ENCODE peak calls at places on chromosome 16, in four cellular contexts. F is HepG2, W is IMR-90, T is K562. R is an unnamed sample.

GRCh38 chr16:10600792-10601443 is 20.5 kb upstream of the EMP2 start:
- DNase-seq in F (no peak), W (peak; percentile 38), T (no peak), R (no peak)

GRCh38 chr16:15857779-15858560 is 1.1 kb upstream of the MYH11 start:
- DNase-seq in F (no peak), W (peak; percentile 50), T (no peak), R (peak; percentile 38)

GRCh38 chr16:5451641-5452040 is 354.0 kb upstream of the EEF2KMT start:
- DNase-seq in F (no peak), W (no peak), T (no peak), R (no peak)

GRCh38 chr16:129075-129474 is 9.4 kb downstream of the NPRL3 start:
- DNase-seq in F (no peak), W (no peak), T (no peak), R (no peak)

GRCh38 chr16:49876716-49877129 is 20.8 kb upstream of the ZNF423 start:
- DNase-seq in F (no peak), W (no peak), T (peak; percentile 92), R (peak; percentile 40)

GRCh38 chr16:7021653-7022275 is 310.9 kb upstream of the RBFOX1 start:
- DNase-seq in F (no peak), W (no peak), T (no peak), R (no peak)

GRCh38 chr16:4749700-4750257 is 15.4 kb downstream of the DNAAF8 start:
- DNase-seq in F (no peak), W (no peak), T (no peak), R (no peak)

GRCh38 chr16:87380403-87380802 is 3.2 kb downstream of the FBXO31 start:
- DNase-seq in F (no peak), W (no peak), T (no peak), R (no peak)

GRCh38 chr16:77898671-77899211 is 110.4 kb downstream of the VAT1L start:
- DNase-seq in F (no peak), W (peak; percentile 89), T (no peak), R (no peak)

GRCh38 chr16:9337262-9338032 is 246.0 kb downstream of the HAPSTR1 start:
- DNase-seq in F (no peak), W (no peak), T (no peak), R (no peak)

GRCh38 chr16:85916141-85916890 is 17.4 kb downstream of the IRF8 start:
- DNase-seq in F (peak; percentile 62), W (no peak), T (no peak), R (no peak)

GRCh38 chr16:81996664-81997529 is 14.4 kb downstream of the SDR42E1 start:
- DNase-seq in F (peak; percentile 52), W (peak; percentile 57), T (peak; percentile 39), R (peak; percentile 58)
- TF ChIP-seq MAZ in F (no peak), W (no peak), T (no peak), R (no peak)

DNA sequence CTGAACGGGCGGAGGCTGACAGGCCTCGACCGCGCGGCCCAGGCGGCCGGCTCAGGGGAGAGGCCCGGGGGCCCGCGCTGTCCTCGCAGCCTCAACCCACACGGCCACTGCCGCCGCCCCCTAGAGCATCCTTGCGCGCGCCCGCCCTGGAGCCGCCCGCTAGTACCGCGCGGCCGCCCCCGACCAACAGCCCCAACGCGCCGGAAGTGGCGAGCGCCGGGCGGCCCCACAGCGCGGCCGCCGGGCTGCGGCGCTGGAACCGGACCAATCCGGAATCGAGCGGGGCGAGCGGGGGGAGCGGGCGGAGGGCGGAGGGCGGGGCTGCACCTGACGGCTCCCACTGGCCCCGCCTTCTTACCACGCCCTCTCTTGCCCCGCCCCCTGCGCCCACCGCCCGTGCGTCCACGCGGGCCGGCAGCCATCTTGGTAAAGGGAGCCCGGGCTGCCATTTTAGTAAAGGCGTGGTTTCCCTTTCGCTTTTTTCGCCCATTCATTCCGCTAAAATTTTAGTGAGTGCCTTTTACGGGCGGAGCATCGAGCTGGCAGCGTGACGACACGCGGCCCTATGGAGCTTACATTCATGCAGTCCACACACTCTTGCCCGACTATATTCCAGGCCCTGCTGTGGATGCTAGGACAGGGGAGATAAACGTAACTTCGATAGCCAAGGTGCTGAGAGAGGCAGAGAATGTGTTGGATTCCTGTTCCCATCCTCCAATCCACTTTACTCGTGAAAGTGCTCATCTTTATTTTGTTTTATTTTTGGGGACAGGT is at the start of gene XPO6:
- DNase-seq in F (peak; percentile 86), W (peak; percentile 89), T (peak; percentile 98), R (peak; percentile 69)
- TF ChIP-seq POLR2A in F (peak; percentile 60), W (peak; percentile 72), T (peak; percentile 83), R (peak; percentile 55)

GRCh38 chr16:48580925-48581500 is 29.0 kb downstream of the N4BP1 start:
- DNase-seq in F (no peak), W (no peak), T (no peak), R (no peak)
- TF ChIP-seq RFX5 in F (no peak), W (no peak), T (no peak), R (no peak)

GRCh38 chr16:13113786-13114185 is 212.4 kb downstream of the SHISA9 start:
- DNase-seq in F (no peak), W (no peak), T (no peak), R (no peak)
- TF ChIP-seq MAZ in F (no peak), W (no peak), T (no peak), R (no peak)

GRCh38 chr16:27127293-27127692 is 60.6 kb downstream of the C16orf82 start:
- DNase-seq in F (no peak), W (peak; percentile 61), T (no peak), R (no peak)
- TF ChIP-seq POLR2A in F (no peak), W (no peak), T (no peak), R (no peak)

GRCh38 chr16:88894681-88895300 is 28.3 kb upstream of the PABPN1L start:
- DNase-seq in F (no peak), W (no peak), T (no peak), R (no peak)

GRCh38 chr16:88895335-88895734 is 28.9 kb upstream of the PABPN1L start:
- DNase-seq in F (no peak), W (no peak), T (no peak), R (no peak)

GRCh38 chr16:88892065-88892464 is 25.6 kb upstream of the PABPN1L start:
- DNase-seq in F (no peak), W (no peak), T (no peak), R (no peak)

GRCh38 chr16:88891083-88891482 is 24.6 kb upstream of the PABPN1L start:
- DNase-seq in F (no peak), W (no peak), T (no peak), R (no peak)

DNA sequence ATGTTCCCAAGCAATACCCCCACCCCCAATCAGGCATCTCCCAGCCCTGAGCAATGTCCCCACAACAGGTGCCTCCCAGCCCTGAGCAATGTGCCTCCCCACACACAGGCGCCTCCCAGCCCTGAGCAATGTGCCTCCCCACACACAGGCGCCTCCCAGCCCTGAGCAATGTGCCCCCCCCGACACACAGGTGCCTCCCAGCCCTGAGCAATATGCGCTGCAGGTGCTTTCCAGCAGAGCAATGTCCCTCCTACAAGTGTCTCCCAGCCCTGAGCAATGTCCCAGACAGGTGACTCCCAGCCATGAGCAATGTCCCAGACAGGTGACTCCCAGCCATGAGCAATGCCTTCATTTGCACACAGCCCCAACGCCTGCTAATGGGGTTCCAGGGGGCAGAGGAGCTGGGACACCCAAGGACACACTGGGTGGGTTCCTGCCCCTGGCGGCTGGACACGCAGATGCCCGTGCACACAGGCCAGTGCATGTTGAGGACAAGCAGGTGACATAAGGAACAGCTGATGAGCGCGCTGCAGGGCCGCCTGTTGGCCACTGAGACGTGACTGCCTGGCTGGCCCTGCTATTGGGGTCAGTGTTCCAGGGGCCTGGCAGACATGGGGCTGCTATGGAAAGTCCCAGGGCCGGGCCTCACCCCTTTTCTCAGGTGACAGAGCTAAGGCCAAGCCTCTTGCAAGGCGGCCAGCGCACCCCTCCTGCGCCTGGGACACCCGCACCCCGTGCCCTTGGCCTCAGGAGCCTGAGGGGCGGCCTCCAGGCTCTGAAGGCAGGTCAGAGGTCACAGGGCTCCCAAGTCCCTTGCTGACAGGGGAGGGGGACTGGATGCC is 26.9 kb upstream of the PABPN1L start:
- DNase-seq in F (no peak), W (no peak), T (no peak), R (no peak)
- TF ChIP-seq RFX5 in F (no peak), W (no peak), T (no peak), R (no peak)

GRCh38 chr16:84883301-84883700 is 63.5 kb downstream of the CRISPLD2 start:
- DNase-seq in F (no peak), W (no peak), T (no peak), R (no peak)

GRCh38 chr16:84886536-84887090 is 66.8 kb downstream of the CRISPLD2 start:
- DNase-seq in F (no peak), W (no peak), T (no peak), R (no peak)

GRCh38 chr16:84885024-84885910 is 65.5 kb downstream of the CRISPLD2 start:
- DNase-seq in F (peak; percentile 41), W (no peak), T (no peak), R (no peak)

GRCh38 chr16:84881702-84882521 is 62.1 kb downstream of the CRISPLD2 start:
- DNase-seq in F (peak; percentile 43), W (peak; percentile 97), T (peak; percentile 76), R (peak; percentile 61)

DNA sequence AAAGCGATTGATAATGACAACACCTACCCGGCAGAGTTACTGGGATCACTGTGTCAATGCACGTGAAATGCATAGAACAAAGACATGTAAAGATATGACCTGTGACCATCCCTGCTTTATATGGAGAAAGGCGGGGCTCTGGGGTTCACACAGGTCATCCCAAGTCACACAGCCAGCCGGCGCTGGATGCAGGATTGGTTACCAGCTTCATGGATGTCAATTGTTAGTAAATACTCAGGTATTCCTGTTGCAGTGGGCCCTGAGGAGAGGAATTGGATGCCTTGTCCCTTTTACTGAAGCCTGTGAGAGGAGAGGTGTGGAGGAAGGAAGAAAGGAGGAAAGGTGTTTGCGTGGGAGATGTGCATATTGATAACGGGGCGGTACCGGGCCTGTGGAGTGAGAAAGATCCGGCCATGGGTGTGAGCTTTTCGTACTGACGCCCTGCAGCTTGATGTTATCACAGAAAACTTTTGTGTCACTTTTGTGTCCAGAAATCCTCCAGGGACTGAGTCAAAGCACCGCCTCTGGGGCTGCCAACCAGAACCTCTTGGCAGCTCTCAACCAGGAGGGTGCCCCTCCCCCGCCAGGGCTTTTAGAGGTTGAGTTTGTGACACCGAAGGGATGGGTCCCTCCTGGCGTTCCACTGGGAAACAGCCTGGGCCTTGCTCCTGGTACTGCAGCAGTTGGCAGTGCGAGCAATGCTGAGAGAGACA is 64.7 kb downstream of the CRISPLD2 start:
- DNase-seq in F (peak; percentile 45), W (no peak), T (peak; percentile 71), R (no peak)
- TF ChIP-seq MAZ in F (no peak), W (no peak), T (no peak), R (no peak)

DNA sequence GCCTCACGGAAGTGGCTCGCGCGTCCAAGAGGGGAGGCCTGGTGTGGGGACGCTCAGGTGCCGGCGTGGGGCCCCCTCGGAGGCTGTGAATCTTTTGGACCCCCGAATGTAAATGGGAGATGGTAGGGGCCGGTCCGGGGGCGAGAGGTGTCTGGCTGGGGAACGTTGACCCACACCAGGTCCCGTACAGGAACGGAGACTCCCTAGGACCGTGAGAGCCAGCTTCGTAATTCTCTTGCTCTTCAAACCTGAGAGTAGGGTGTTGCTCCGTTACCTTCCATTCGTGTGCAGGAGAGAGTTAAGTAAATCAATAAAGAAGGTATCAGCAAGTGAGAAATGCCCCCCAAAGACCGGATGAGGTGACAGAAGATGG is 483 bp downstream of the LYRM1 start:
- DNase-seq in F (no peak), W (no peak), T (no peak), R (no peak)
- TF ChIP-seq POLR2A in F (no peak), W (no peak), T (peak; percentile 27), R (no peak)

R was measured in A549.